ENCODE peak calls at places on chromosomes 16 and 17, in nine cellular contexts. One of them, this sample, is unnamed.

GRCh38 chr17:79806863-79807720 is 10.2 kb upstream of the CBX8 start:
- DNase-seq in GM23338: no peak
- DNase-seq in EL: no peak
- DNase-seq in ovary: no peak
- DNase-seq in thoracic aorta: no peak
- DNase-seq in brain microvascular endothelial cell: no peak
- DNase-seq in C1 segment of cervical spinal cord: no peak
- DNase-seq in activated T-cell treated with anti-CD3 and anti-CD28 coated beads, Interleukin-2, amount 50 U/mL, for 1 hour: no peak
- DNase-seq in T-helper 1 cell: no peak
- DNase-seq in this sample: no peak

GRCh38 chr17:27846042-27846655 is 45.8 kb upstream of the NOS2 start:
- DNase-seq in GM23338: no peak
- DNase-seq in EL: no peak
- DNase-seq in ovary: no peak
- DNase-seq in thoracic aorta: no peak
- DNase-seq in brain microvascular endothelial cell: no peak
- DNase-seq in C1 segment of cervical spinal cord: no peak
- DNase-seq in activated T-cell treated with anti-CD3 and anti-CD28 coated beads, Interleukin-2, amount 50 U/mL, for 1 hour: peak
- DNase-seq in T-helper 1 cell: no peak
- DNase-seq in this sample: no peak

GRCh38 chr16:22333457-22333994 is 36.3 kb downstream of the POLR3E start:
- DNase-seq in GM23338: no peak
- DNase-seq in EL: no peak
- DNase-seq in ovary: no peak
- DNase-seq in thoracic aorta: no peak
- DNase-seq in brain microvascular endothelial cell: no peak
- DNase-seq in C1 segment of cervical spinal cord: no peak
- DNase-seq in activated T-cell treated with anti-CD3 and anti-CD28 coated beads, Interleukin-2, amount 50 U/mL, for 1 hour: no peak
- DNase-seq in T-helper 1 cell: no peak
- DNase-seq in this sample: no peak

GRCh38 chr16:49997721-49998251 is 27.2 kb upstream of the CNEP1R1 start:
- DNase-seq in GM23338: no peak
- DNase-seq in EL: no peak
- DNase-seq in ovary: no peak
- DNase-seq in thoracic aorta: no peak
- DNase-seq in brain microvascular endothelial cell: no peak
- DNase-seq in C1 segment of cervical spinal cord: no peak
- DNase-seq in activated T-cell treated with anti-CD3 and anti-CD28 coated beads, Interleukin-2, amount 50 U/mL, for 1 hour: no peak
- DNase-seq in T-helper 1 cell: no peak
- DNase-seq in this sample: no peak

GRCh38 chr17:42531455-42532354 is 4.3 kb upstream of the NAGLU start:
- DNase-seq in GM23338: peak
- DNase-seq in EL: peak
- DNase-seq in ovary: no peak
- DNase-seq in thoracic aorta: no peak
- DNase-seq in brain microvascular endothelial cell: no peak
- DNase-seq in C1 segment of cervical spinal cord: peak
- DNase-seq in activated T-cell treated with anti-CD3 and anti-CD28 coated beads, Interleukin-2, amount 50 U/mL, for 1 hour: peak
- DNase-seq in T-helper 1 cell: peak
- DNase-seq in this sample: peak

GRCh38 chr17:2181206-2181983 is 122.2 kb downstream of the SMG6 start:
- DNase-seq in GM23338: peak
- DNase-seq in EL: peak
- DNase-seq in ovary: peak
- DNase-seq in thoracic aorta: peak
- DNase-seq in brain microvascular endothelial cell: peak
- DNase-seq in C1 segment of cervical spinal cord: peak
- DNase-seq in activated T-cell treated with anti-CD3 and anti-CD28 coated beads, Interleukin-2, amount 50 U/mL, for 1 hour: no peak
- DNase-seq in T-helper 1 cell: no peak
- DNase-seq in this sample: peak

GRCh38 chr16:7843196-7843595 is 510.6 kb downstream of the RBFOX1 start:
- DNase-seq in GM23338: no peak
- DNase-seq in EL: no peak
- DNase-seq in ovary: no peak
- DNase-seq in thoracic aorta: no peak
- DNase-seq in brain microvascular endothelial cell: no peak
- DNase-seq in C1 segment of cervical spinal cord: no peak
- DNase-seq in activated T-cell treated with anti-CD3 and anti-CD28 coated beads, Interleukin-2, amount 50 U/mL, for 1 hour: no peak
- DNase-seq in T-helper 1 cell: no peak
- DNase-seq in this sample: no peak

GRCh38 chr17:16989230-16989952 is 17.5 kb upstream of the TNFRSF13B start:
- DNase-seq in GM23338: no peak
- DNase-seq in EL: no peak
- DNase-seq in ovary: no peak
- DNase-seq in thoracic aorta: no peak
- DNase-seq in brain microvascular endothelial cell: no peak
- DNase-seq in C1 segment of cervical spinal cord: no peak
- DNase-seq in activated T-cell treated with anti-CD3 and anti-CD28 coated beads, Interleukin-2, amount 50 U/mL, for 1 hour: no peak
- DNase-seq in T-helper 1 cell: no peak
- DNase-seq in this sample: no peak

GRCh38 chr16:14370736-14371234 is 259.3 kb downstream of the PARN start:
- DNase-seq in GM23338: no peak
- DNase-seq in EL: no peak
- DNase-seq in ovary: no peak
- DNase-seq in thoracic aorta: no peak
- DNase-seq in brain microvascular endothelial cell: no peak
- DNase-seq in C1 segment of cervical spinal cord: no peak
- DNase-seq in activated T-cell treated with anti-CD3 and anti-CD28 coated beads, Interleukin-2, amount 50 U/mL, for 1 hour: no peak
- DNase-seq in T-helper 1 cell: no peak
- DNase-seq in this sample: no peak

GRCh38 chr17:76365256-76365903 is 11.7 kb upstream of the PRPSAP1 start:
- DNase-seq in GM23338: peak
- DNase-seq in EL: no peak
- DNase-seq in ovary: no peak
- DNase-seq in thoracic aorta: no peak
- DNase-seq in brain microvascular endothelial cell: no peak
- DNase-seq in C1 segment of cervical spinal cord: no peak
- DNase-seq in activated T-cell treated with anti-CD3 and anti-CD28 coated beads, Interleukin-2, amount 50 U/mL, for 1 hour: no peak
- DNase-seq in T-helper 1 cell: no peak
- DNase-seq in this sample: no peak

GRCh38 chr17:82963104-82963950 is 116.1 kb upstream of the METRNL start:
- DNase-seq in GM23338: peak
- DNase-seq in EL: peak
- DNase-seq in ovary: peak
- DNase-seq in thoracic aorta: peak
- DNase-seq in brain microvascular endothelial cell: peak
- DNase-seq in C1 segment of cervical spinal cord: peak
- DNase-seq in activated T-cell treated with anti-CD3 and anti-CD28 coated beads, Interleukin-2, amount 50 U/mL, for 1 hour: peak
- DNase-seq in T-helper 1 cell: no peak
- DNase-seq in this sample: peak

GRCh38 chr17:40322417-40323315 is 13.7 kb downstream of the RARA start:
- DNase-seq in GM23338: peak
- DNase-seq in EL: peak
- DNase-seq in ovary: peak
- DNase-seq in thoracic aorta: peak
- DNase-seq in brain microvascular endothelial cell: peak
- DNase-seq in C1 segment of cervical spinal cord: peak
- DNase-seq in activated T-cell treated with anti-CD3 and anti-CD28 coated beads, Interleukin-2, amount 50 U/mL, for 1 hour: peak
- DNase-seq in T-helper 1 cell: peak
- DNase-seq in this sample: peak

This sample was measured in lung microvascular endothelial cell.